ENCODE peak calls at places on chromosome 14, in four cellular contexts. L is A549, E is HepG2, O is H1. W is an unnamed sample.

GRCh38 chr14:100896369-100897060 is 7.0 kb downstream of the RTL1 start:
- DNase-seq in E (no peak), O (peak), L (no peak), W (no peak)

GRCh38 chr14:30045720-30046119 is 118.1 kb upstream of the PRKD1 start:
- DNase-seq in O (no peak), E (no peak), L (no peak), W (no peak)

GRCh38 chr14:104292084-104292970 is 153.9 kb downstream of the KIF26A start:
- DNase-seq in E (no peak), O (no peak), L (no peak), W (no peak)

GRCh38 chr14:100661340-100661712 is 65.4 kb upstream of the DLK1 start:
- DNase-seq in L (no peak), O (no peak), E (no peak), W (no peak)

GRCh38 chr14:39265741-39266588 is 32.2 kb downstream of the MIA2 start:
- DNase-seq in O (no peak), E (no peak), L (no peak), W (no peak)

GRCh38 chr14:90614696-90615260 is 201.5 kb downstream of the TTC7B start:
- DNase-seq in E (no peak), L (no peak), O (no peak), W (no peak)

GRCh38 chr14:35687335-35687939 is 121.7 kb downstream of the RALGAPA1 start:
- DNase-seq in O (no peak), L (peak), E (peak), W (peak)

GRCh38 chr14:91889477-91890211 is 22.3 kb upstream of the TC2N start:
- DNase-seq in E (no peak), O (no peak), L (no peak), W (no peak)

GRCh38 chr14:74591394-74591793 is 20.6 kb downstream of the LTBP2 start:
- DNase-seq in O (no peak), L (no peak), E (no peak), W (no peak)

GRCh38 chr14:60656755-60657608 is 7.7 kb upstream of the SIX1 start:
- DNase-seq in O (peak), L (peak), E (peak), W (no peak)

GRCh38 chr14:92534863-92535654 is 21.5 kb downstream of the RIN3 start:
- DNase-seq in O (no peak), E (no peak), L (no peak), W (no peak)

GRCh38 chr14:58491593-58491992 is 64.1 kb downstream of the KIAA0586 start:
- DNase-seq in L (no peak), E (no peak), O (no peak), W (no peak)

GRCh38 chr14:60956202-60956601 is 24.7 kb downstream of the TRMT5 start:
- DNase-seq in O (no peak), E (no peak), L (no peak), W (no peak)

GRCh38 chr14:83164016-83164415 is 1630.4 kb upstream of the SEL1L start:
- DNase-seq in O (no peak), L (no peak), E (no peak), W (no peak)

GRCh38 chr14:101821528-101821927 is 60.0 kb downstream of the PPP2R5C start:
- DNase-seq in O (no peak), E (no peak), L (no peak), W (no peak)

GRCh38 chr14:93073833-93074769 is 41.6 kb downstream of the ITPK1 start:
- DNase-seq in E (peak), L (no peak), O (no peak), W (no peak)

GRCh38 chr14:105477659-105478623 is 3.3 kb downstream of the CRIP2 start:
- DNase-seq in E (no peak), O (no peak), L (no peak), W (peak)

GRCh38 chr14:54200726-54201125 is 196.1 kb upstream of the CDKN3 start:
- DNase-seq in O (no peak), E (no peak), L (no peak), W (no peak)

GRCh38 chr14:96135285-96135684 is 69.4 kb upstream of the BDKRB2 start:
- DNase-seq in L (no peak), O (no peak), E (no peak), W (no peak)

GRCh38 chr14:33556382-33557121 is 394.3 kb downstream of the EGLN3 start:
- DNase-seq in L (no peak), E (no peak), O (no peak), W (no peak)

GRCh38 chr14:80977103-80977728 is 21.8 kb downstream of the TSHR start:
- DNase-seq in E (no peak), O (no peak), L (no peak), W (no peak)

GRCh38 chr14:95258754-95259593 is 60.7 kb downstream of the CLMN start:
- DNase-seq in E (no peak), O (no peak), L (no peak), W (no peak)

GRCh38 chr14:96131836-96132235 is 72.8 kb upstream of the BDKRB2 start:
- DNase-seq in E (no peak), L (no peak), O (no peak), W (no peak)

GRCh38 chr14:36069535-36069900 is 107.0 kb downstream of the PTCSC3 start:
- DNase-seq in L (peak), E (peak), O (peak), W (peak)

GRCh38 chr14:61148742-61149350 is 132.3 kb downstream of the TMEM30B start:
- DNase-seq in E (no peak), O (no peak), L (no peak), W (no peak)

GRCh38 chr14:99910337-99911268 is 117.4 kb downstream of the EML1 start:
- DNase-seq in O (no peak), E (peak), L (peak), W (no peak)

GRCh38 chr14:37262649-37263048 is 64.9 kb downstream of the MIPOL1 start:
- DNase-seq in L (no peak), O (no peak), E (peak), W (no peak)

GRCh38 chr14:72558721-72559120 is 335.2 kb downstream of the DPF3 start:
- DNase-seq in O (no peak), L (no peak), E (no peak), W (no peak)

GRCh38 chr14:72451081-72451972 is 442.6 kb downstream of the DPF3 start:
- DNase-seq in O (no peak), L (no peak), E (no peak), W (no peak)

GRCh38 chr14:86796221-86797074 is 1196.5 kb downstream of the GALC start:
- DNase-seq in L (no peak), O (no peak), E (peak), W (no peak)

GRCh38 chr14:92846162-92846897 is 52.2 kb downstream of the GOLGA5 start:
- DNase-seq in L (no peak), O (no peak), E (no peak), W (no peak)

GRCh38 chr14:44449694-44450093 is 57.4 kb downstream of the FSCB start:
- DNase-seq in E (peak), O (no peak), L (no peak), W (no peak)

GRCh38 chr14:59463773-59464650 is 1.2 kb downstream of the GPR135 start:
- DNase-seq in E (no peak), L (no peak), O (peak), W (no peak)

GRCh38 chr14:99273724-99274345 is 1.8 kb upstream of the BCL11B start:
- DNase-seq in E (peak), O (peak), L (peak), W (no peak)

GRCh38 chr14:95675486-95675885 is 10.7 kb upstream of the TCL1B start:
- DNase-seq in L (no peak), O (no peak), E (no peak), W (no peak)

GRCh38 chr14:86363047-86363446 is 833.1 kb downstream of the FLRT2 start:
- DNase-seq in O (no peak), E (no peak), L (no peak), W (no peak)

DNA sequence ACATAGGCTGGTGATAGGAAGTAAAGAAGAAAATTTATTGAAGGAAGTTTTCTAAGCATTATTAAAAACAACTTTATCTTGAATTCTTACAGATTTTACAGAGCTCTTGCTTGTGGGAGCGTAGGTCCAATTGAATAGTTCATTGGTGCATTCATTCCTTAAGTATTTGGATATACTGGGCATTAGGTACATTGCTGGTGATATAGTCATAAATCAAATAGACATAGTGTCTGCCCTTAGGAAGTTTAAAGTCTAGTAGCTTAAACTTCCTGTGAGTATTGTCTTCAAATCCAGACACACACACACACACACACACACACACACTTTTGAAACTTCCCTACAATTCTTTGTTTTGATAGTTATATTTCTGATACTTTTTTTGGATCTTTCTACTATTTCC is 226.7 kb downstream of the FUT8 start:
- DNase-seq in O (no peak), L (no peak), E (peak), W (no peak)
- TF ChIP-seq PHF8 in O (no peak), L (no peak), E (no peak), W (no peak)

GRCh38 chr14:69242311-69243224 is 17.4 kb upstream of the GALNT16 start:
- DNase-seq in L (peak), O (peak), E (peak), W (peak)
- TF ChIP-seq PHF8 in L (no peak), O (no peak), E (no peak), W (no peak)

DNA sequence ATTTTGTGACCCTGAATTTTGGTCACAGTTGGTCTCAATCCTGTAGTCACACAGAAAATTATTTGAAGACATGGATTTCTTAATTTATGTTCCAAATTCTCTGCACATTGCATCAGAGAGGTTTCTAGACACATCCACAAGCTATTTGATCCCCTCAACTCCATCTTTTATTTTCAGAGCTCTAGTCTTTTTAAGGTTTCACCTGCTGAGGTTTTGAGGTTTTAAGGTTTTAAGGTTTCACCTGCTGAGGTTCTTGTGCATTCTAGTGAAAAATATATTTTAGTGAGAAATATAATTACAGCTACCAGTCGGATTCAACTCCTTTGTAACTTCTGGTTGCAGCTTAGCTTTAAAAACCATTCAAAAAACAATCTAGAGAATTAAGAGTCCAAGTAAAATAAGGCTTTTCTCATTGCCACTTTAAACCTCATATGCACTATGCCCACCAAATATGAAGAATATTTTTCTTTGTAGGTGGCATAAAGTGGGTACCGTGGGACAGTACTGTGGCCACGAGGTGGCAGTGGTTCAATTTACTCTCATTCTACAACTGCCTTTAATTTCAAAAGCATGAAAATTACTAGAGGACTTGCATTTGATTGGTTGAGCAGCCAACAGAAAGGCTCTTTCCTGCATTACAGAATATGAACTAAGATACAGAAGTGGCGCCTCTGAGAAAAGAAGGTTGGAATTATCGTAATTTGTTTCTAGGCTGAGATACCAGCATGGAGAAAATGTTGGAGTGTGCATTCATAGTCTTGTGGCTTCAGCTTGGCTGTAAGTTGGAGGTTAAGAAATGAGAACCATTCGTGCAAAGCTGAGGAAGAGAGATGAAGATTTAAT is 366.5 kb upstream of the OR4E1 start:
- DNase-seq in O (no peak), E (peak), L (peak), W (no peak)
- TF ChIP-seq PHF8 in O (no peak), E (no peak), L (no peak), W (no peak)

GRCh38 chr14:51401756-51402155 is 161.7 kb downstream of the TMX1 start:
- DNase-seq in L (no peak), E (no peak), O (no peak), W (no peak)
- TF ChIP-seq PHF8 in L (no peak), E (no peak), O (no peak), W (no peak)

GRCh38 chr14:67668559-67668958 is 5.9 kb downstream of the VTI1B start:
- DNase-seq in E (no peak), O (no peak), L (no peak), W (no peak)

GRCh38 chr14:67674139-67674479 is 323 bp downstream of the VTI1B start:
- DNase-seq in O (peak), L (peak), E (peak), W (peak)

GRCh38 chr14:67675219-67675582 is 769 bp upstream of the VTI1B start:
- DNase-seq in E (no peak), L (no peak), O (no peak), W (no peak)

GRCh38 chr14:67674480-67675218 is at the start of gene VTI1B:
- DNase-seq in E (peak), L (peak), O (peak), W (peak)

DNA sequence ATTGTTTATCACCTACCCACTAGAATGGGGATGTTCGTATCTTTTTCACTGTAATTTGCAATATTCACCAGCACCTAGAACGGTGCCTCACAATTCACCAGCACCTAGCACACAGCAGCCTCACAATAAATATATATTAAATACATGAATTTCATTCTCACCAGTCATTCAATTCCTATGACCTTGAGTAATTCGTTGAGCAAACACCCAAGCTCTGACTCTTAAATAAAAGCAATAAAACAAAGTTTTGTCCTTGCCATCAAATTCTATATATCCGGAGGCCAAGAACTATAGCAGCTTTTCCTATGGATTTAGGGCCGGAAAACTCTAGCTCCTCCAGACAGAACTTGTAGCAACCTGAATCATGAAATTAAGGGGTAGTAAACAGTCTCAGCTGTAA is 981 bp downstream of the VTI1B start:
- DNase-seq in L (no peak), O (no peak), E (no peak), W (no peak)
- TF ChIP-seq PHF8 in L (no peak), O (no peak), E (no peak), W (no peak)